ENCODE peak calls at places on chromosomes 2 and 18, in six cellular contexts. A, X, Q, M, B and O are unnamed samples.

GRCh38 chr2:120016800-120017199 is 3.9 kb downstream of the EPB41L5 start:
- DNase-seq in B (no peak), M (no peak), A (no peak), Q (no peak), X (no peak), O (no peak)

GRCh38 chr18:61435064-61435652 is 101.9 kb downstream of the CDH20 start:
- DNase-seq in A (no peak), Q (peak), M (peak), B (peak), X (no peak), O (no peak)

GRCh38 chr2:174574657-174575056 is 22.9 kb downstream of the WIPF1 start:
- DNase-seq in M (peak), A (no peak), Q (no peak), B (no peak), X (no peak), O (no peak)

GRCh38 chr18:45783097-45784075 is 42.1 kb upstream of the SIGLEC15 start:
- DNase-seq in Q (peak), X (no peak), M (peak), A (no peak), B (no peak), O (peak)

GRCh38 chr2:159933040-159933726 is 129.2 kb downstream of the PLA2R1 start:
- DNase-seq in X (no peak), B (no peak), M (no peak), A (no peak), Q (no peak), O (no peak)

GRCh38 chr2:218322756-218323525 is 30.6 kb upstream of the TMBIM1 start:
- DNase-seq in Q (peak), X (peak), M (peak), B (peak), A (peak), O (no peak)

GRCh38 chr2:218804817-218805216 is 22.9 kb downstream of the CYP27A1 start:
- DNase-seq in Q (no peak), A (no peak), X (no peak), B (no peak), M (no peak), O (no peak)

GRCh38 chr2:85999131-85999831 is 106.4 kb downstream of the POLR1A start:
- DNase-seq in M (peak), Q (no peak), X (no peak), A (no peak), B (peak), O (peak)

GRCh38 chr2:130837175-130837810 is 579 bp downstream of the ARHGEF4 start:
- DNase-seq in B (no peak), X (no peak), A (no peak), Q (no peak), M (no peak), O (no peak)

GRCh38 chr18:58756596-58757240 is 85.5 kb downstream of the MALT1 start:
- DNase-seq in B (no peak), M (no peak), A (no peak), Q (no peak), X (no peak), O (peak)

GRCh38 chr18:58761970-58762780 is 90.9 kb downstream of the MALT1 start:
- DNase-seq in B (no peak), Q (no peak), X (no peak), M (no peak), A (no peak), O (peak)

GRCh38 chr18:58758606-58759005 is 87.3 kb downstream of the MALT1 start:
- DNase-seq in M (no peak), Q (no peak), B (no peak), X (no peak), A (no peak), O (peak)

GRCh38 chr18:58762781-58763171 is 91.5 kb downstream of the MALT1 start:
- DNase-seq in B (peak), A (no peak), M (no peak), Q (no peak), X (no peak), O (peak)

DNA sequence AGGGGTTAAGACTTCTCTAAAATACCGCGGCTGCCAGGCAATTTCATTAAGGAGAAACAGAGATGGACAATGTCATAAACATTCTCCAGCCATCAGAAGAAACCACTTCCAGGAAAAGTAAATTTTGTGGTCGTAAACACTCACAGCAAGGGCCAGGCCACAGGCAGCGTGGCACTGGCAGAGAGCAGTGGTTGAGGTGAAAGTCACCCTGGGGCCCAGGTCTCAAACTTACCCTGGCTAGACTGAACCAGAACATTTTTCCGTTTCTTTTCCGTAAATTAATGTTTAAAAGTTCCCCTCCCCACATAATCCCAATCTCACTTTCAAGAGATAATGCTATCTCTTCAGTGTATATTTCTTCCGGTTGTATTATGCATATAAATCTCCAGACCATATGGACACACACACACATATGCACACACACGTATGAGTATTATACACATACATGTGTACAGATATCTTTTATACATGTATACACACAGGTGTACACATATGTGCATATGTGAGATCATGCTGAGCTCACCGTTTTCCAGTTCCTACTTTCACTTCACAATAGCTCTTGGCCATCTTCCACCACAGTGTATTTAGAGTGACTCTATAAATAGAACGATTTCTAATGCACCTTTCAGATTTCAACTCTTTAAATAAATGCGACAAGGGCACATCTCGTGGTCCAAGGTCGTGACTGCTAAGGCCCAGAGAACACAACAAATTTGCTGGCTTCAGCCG is 90.1 kb downstream of the MALT1 start:
- DNase-seq in A (no peak), X (no peak), M (peak), Q (no peak), B (no peak), O (peak)
- TF ChIP-seq CTCF in A (no peak), X (no peak), M (no peak), Q (no peak), B (no peak), O (no peak)

DNA sequence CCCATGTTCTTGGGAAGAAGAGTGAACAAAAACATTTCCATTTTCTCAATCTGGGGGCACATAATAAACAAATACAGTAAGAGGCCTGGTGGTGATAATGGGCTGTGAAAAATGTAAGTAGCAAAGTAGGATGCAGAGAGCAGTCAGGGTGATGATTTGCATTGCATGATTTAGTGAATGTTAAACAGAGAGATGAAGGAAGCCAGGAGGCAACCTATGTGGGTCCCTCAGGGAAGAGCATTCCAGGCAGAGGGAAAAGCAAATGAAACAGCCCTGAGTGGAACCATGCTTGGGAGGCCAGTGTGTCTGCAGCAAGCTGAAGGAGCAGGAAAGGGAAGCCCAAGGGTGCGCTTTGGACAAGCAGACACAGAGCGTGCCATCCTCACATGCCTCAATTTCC is 5.4 kb downstream of the VIT start:
- DNase-seq in B (no peak), X (no peak), A (no peak), M (no peak), Q (no peak), O (no peak)
- H3K27ac ChIP-seq in B (peak), X (no peak), A (no peak), M (no peak), Q (no peak), O (no peak)

GRCh38 chr2:241842620-241843211 is 16.0 kb downstream of the PDCD1 start:
- DNase-seq in B (peak), M (no peak), Q (no peak), A (peak), X (no peak), O (peak)
- H3K4me3 ChIP-seq in B (peak), M (no peak), Q (no peak), A (no peak), X (no peak), O (peak)

DNA sequence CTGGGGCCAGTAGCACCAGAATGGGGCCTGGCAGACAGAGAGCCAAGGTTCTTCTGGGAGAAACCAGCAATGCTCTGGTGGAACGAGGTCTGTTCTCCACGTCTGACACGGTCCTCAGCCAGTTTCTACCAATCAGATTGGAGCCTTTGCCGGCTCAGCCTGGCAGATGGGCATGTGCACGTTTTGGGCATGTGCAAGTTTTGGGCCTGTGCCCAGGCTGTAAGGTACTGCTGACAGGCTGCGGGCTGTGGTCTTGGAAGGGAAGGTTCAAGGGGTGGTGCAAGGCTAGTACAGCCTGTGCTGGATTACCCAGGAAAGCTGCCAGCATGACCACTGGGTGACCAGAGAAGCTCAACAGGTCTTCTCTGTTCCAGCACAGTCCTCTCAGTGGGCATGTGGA is 90.0 kb downstream of the PRKCE start:
- DNase-seq in Q (no peak), B (no peak), M (no peak), X (no peak), A (no peak), O (no peak)
- TF ChIP-seq CTCF in Q (no peak), B (no peak), M (no peak), X (no peak), A (no peak), O (no peak)

GRCh38 chr2:43328157-43328556 is 101.8 kb upstream of the ZFP36L2 start:
- DNase-seq in Q (no peak), A (no peak), B (no peak), X (no peak), M (peak), O (no peak)
- H3K27ac ChIP-seq in Q (no peak), A (no peak), B (no peak), X (no peak), M (peak), O (peak)